ENCODE peak calls at places on chromosomes 13 and 19, in ten cellular contexts. E is AG10803, A is bronchial epithelial cell, F is GM12864, G is HL-60, Y is HFF-Myc, H is upper lobe of right lung, R is A549, T is heart right ventricle, B is spleen. I is an unnamed sample.
A peak's percentile ranks its signal among the peaks of the same experiment; 100 is the strongest.

GRCh38 chr19:14089662-14090508 is 666 bp downstream of the SAMD1 start:
- DNase-seq in G (no peak), Y (no peak), F (no peak), E (peak; percentile 72), R (no peak), B (peak; percentile 92), H (peak; percentile 83), A (no peak), T (peak; percentile 60), I (peak; percentile 65)

GRCh38 chr19:50555447-50556235 is 12.6 kb downstream of the LRRC4B start:
- DNase-seq in B (no peak), F (no peak), R (no peak), E (no peak), Y (no peak), A (no peak), H (no peak), T (peak; percentile 39), G (no peak), I (peak; percentile 12)

GRCh38 chr19:28873301-28873700 is 339.6 kb downstream of the UQCRFS1 start:
- DNase-seq in Y (no peak), H (no peak), R (no peak), E (no peak), G (no peak), B (no peak), F (no peak), T (no peak), A (no peak), I (no peak)

GRCh38 chr19:51702103-51702753 is 9.1 kb downstream of the SPACA6 start:
- DNase-seq in R (peak; percentile 74), E (peak; percentile 74), A (peak; percentile 89), F (no peak), Y (no peak), G (no peak), H (peak; percentile 91), T (peak; percentile 82), B (peak; percentile 88), I (peak; percentile 78)

GRCh38 chr13:27367570-27367969 is 56.8 kb upstream of the GTF3A start:
- DNase-seq in Y (no peak), H (no peak), G (no peak), B (no peak), R (no peak), A (no peak), E (no peak), F (no peak), T (no peak), I (no peak)

GRCh38 chr19:3606174-3606689 is 443 bp downstream of the TBXA2R start:
- DNase-seq in T (no peak), H (peak; percentile 69), A (no peak), F (no peak), R (no peak), B (peak; percentile 85), E (no peak), Y (no peak), G (no peak), I (no peak)

GRCh38 chr19:2391118-2391725 is 31.2 kb downstream of the TMPRSS9 start:
- DNase-seq in G (peak; percentile 61), B (no peak), Y (peak; percentile 65), H (no peak), T (no peak), A (peak; percentile 69), R (peak; percentile 39), F (peak; percentile 59), E (peak; percentile 77), I (peak; percentile 82)

GRCh38 chr13:30803791-30804190 is 68.4 kb downstream of the ALOX5AP start:
- DNase-seq in G (no peak), B (no peak), T (no peak), R (no peak), H (no peak), F (no peak), Y (no peak), E (no peak), A (no peak), I (no peak)

GRCh38 chr19:47255947-47256687 is at the start of gene CCDC9:
- DNase-seq in B (peak; percentile 99), E (peak; percentile 96), Y (peak; percentile 85), A (peak; percentile 84), F (peak; percentile 89), R (peak; percentile 99), H (peak; percentile 99), T (peak; percentile 95), G (peak; percentile 97), I (peak; percentile 96)

GRCh38 chr13:79987761-79988160 is 353.2 kb downstream of the SPRY2 start:
- DNase-seq in G (no peak), H (no peak), F (no peak), A (peak; percentile 68), Y (no peak), E (no peak), R (no peak), B (no peak), T (no peak), I (no peak)

GRCh38 chr19:49361438-49362047 is 673 bp downstream of the TEAD2 start:
- DNase-seq in G (no peak), E (peak; percentile 81), A (peak; percentile 38), T (peak; percentile 89), H (peak; percentile 88), R (peak; percentile 86), Y (peak; percentile 63), B (peak; percentile 86), F (no peak), I (peak; percentile 70)

GRCh38 chr13:83819156-83819555 is 63.1 kb downstream of the SLITRK1 start:
- DNase-seq in Y (no peak), H (no peak), A (no peak), F (no peak), E (no peak), R (no peak), B (no peak), G (no peak), T (no peak), I (no peak)

GRCh38 chr19:1259873-1260748 is 9.0 kb upstream of the CIRBP start:
- DNase-seq in E (no peak), A (peak; percentile 68), R (no peak), H (peak; percentile 82), F (no peak), G (peak; percentile 56), B (peak; percentile 95), Y (no peak), T (no peak), I (no peak)

GRCh38 chr19:18274776-18275356 is 614 bp upstream of the IQCN start:
- DNase-seq in E (peak; percentile 88), F (no peak), A (peak; percentile 72), Y (no peak), B (peak; percentile 83), R (peak; percentile 72), H (peak; percentile 85), T (peak; percentile 89), G (peak; percentile 77), I (peak; percentile 90)

GRCh38 chr19:41860419-41861097 is 503 bp downstream of the RPS19 start:
- DNase-seq in E (peak; percentile 41), Y (no peak), T (no peak), R (no peak), F (no peak), G (peak; percentile 65), H (no peak), A (no peak), B (no peak), I (peak; percentile 34)

GRCh38 chr19:5561559-5561958 is 6.2 kb downstream of the TINCR start:
- DNase-seq in A (no peak), B (no peak), E (no peak), F (no peak), T (no peak), R (no peak), H (no peak), G (no peak), Y (no peak), I (no peak)
- TF ChIP-seq CTCF in A (peak; percentile 41), B (no peak), E (peak; percentile 40), F (peak; percentile 56), T (peak; percentile 24), R (peak; percentile 24), H (peak; percentile 26), G (peak; percentile 24), Y (peak; percentile 67), I (peak; percentile 34)

DNA sequence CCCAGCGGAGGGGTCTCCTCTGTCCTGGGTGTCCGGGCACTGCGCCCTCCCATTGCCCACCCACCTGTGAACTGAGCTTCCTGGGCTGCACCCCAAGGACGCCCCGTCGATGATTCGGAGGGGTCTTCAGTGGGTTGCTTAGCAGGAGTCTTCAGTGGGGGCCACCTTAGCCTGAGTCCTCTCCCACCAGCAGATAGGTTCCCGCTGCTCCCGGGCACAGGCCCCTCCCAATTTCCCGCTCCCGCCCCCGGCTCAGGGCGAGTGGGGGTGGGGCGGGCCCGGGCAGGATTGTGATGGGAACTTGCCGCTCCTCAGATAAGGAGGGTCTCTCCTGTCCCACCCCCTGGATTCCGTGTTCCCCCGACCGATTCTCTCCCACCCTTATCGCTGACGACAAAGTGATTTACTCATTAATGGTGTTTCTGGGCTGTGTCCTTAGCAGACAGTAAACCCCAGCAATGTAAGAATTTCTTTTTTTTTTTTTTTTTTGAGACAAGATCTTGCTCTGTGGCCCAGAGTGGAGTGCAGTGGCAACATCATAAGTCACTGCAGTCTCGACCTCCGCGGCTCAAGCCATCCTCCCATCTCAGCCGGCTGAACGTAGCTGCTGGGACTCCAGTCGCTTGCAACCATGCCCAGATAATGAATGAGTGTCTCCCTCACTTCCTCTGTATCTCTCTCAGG is 655 bp upstream of the S1PR5 start:
- DNase-seq in T (peak; percentile 31), Y (no peak), E (peak; percentile 25), F (no peak), G (no peak), H (no peak), B (no peak), A (peak; percentile 34), R (peak; percentile 62), I (peak; percentile 21)
- H3K4me3 ChIP-seq in T (peak overlapping the region; percentile 55), Y (no peak overlapping the region), E (peak overlapping the region; percentile 44), F (no peak overlapping the region), G (peak overlapping the region; percentile 10), H (peak overlapping the region; percentile 38), B (peak overlapping the region; percentile 71), A (peak overlapping the region; percentile 77), R (peak overlapping the region; percentile 92), I (peak overlapping the region; percentile 49)

DNA sequence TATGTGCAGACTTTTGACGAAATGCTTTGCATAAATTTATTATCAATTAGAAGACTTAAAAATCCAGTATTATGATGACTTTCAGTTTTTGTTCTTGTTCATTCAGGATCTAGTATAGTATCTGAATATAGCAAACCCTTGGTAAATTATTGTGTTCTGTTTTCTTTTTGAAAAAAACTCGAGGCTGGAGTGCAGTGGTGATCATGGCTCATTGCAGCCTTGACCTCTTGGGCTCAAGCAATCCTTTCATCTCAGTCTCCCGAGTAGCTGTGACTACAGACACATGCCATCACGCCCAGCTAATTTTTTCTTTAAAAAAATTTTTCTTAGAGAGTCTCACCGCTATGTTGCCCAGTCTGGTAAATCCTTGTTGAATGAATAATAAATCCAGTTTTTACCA is 4.6 kb downstream of the FARP1 start:
- DNase-seq in F (no peak), B (no peak), H (no peak), E (peak; percentile 12), G (no peak), T (no peak), A (no peak), Y (no peak), R (no peak), I (no peak)
- TF ChIP-seq CTCF in F (no peak), B (no peak), H (no peak), E (no peak), G (no peak), T (no peak), A (no peak), Y (no peak), R (no peak), I (peak; percentile 4)

DNA sequence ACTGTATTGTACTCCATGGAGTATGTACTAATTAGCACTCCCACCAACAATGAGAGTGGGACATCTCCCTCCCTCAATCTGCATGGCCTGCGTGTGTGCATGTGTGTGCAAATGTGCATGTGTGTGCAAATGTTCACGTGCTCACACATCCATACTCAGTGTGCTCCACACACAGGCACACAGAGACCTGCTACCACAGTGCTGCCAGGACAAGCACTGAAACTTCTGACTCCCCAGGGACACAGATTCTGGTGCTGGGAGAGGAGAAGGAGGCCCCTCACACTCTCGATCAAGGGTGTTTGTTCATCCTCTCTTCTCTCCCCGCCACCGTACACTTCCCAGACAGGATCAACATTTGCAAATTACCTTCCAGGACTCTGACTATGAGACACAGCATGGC is 37.8 kb upstream of the ZNF507 start:
- DNase-seq in R (no peak), F (no peak), G (no peak), B (no peak), A (no peak), H (no peak), T (no peak), Y (no peak), E (no peak), I (no peak)
- H3K4me3 ChIP-seq in R (no peak overlapping the region), F (no peak overlapping the region), G (no peak overlapping the region), B (no peak overlapping the region), A (no peak overlapping the region), H (no peak overlapping the region), T (no peak overlapping the region), Y (no peak overlapping the region), E (no peak overlapping the region), I (no peak overlapping the region)

I was measured in cardiac fibroblast.